ENCODE peak calls at places on chromosomes 7 and 10, in seven cellular contexts. A, C, X, T, F, D and N are unnamed samples.

GRCh38 chr7:88090671-88091070 is 129.2 kb downstream of the SRI start:
- DNase-seq in A (no peak), C (no peak), X (no peak), T (no peak), F (no peak), D (no peak), N (no peak)

GRCh38 chr10:19719320-19719719 is 96.9 kb upstream of the PLXDC2 start:
- DNase-seq in A (peak; percentile 10), C (no peak), X (no peak), T (no peak), F (no peak), D (no peak), N (no peak)

GRCh38 chr7:51290702-51291290 is 25.8 kb downstream of the COBL start:
- DNase-seq in A (no peak), C (no peak), X (no peak), T (no peak), F (no peak), D (no peak), N (no peak)

GRCh38 chr7:96179863-96180262 is 142.0 kb downstream of the SLC25A13 start:
- DNase-seq in A (no peak), C (no peak), X (no peak), T (no peak), F (no peak), D (no peak), N (no peak)

GRCh38 chr10:89062861-89063260 is 72.3 kb downstream of the FAS start:
- DNase-seq in A (no peak), C (no peak), X (no peak), T (no peak), F (no peak), D (no peak), N (no peak)

GRCh38 chr7:40133561-40134427 is 628 bp downstream of the MPLKIP start:
- DNase-seq in A (no peak), C (no peak), X (no peak), T (no peak), F (peak; percentile 57), D (no peak), N (no peak)

GRCh38 chr7:99221866-99222265 is 14.0 kb upstream of the KPNA7 start:
- DNase-seq in A (no peak), C (no peak), X (no peak), T (no peak), F (no peak), D (no peak), N (no peak)

GRCh38 chr7:146937836-146938235 is 821.2 kb downstream of the CNTNAP2 start:
- DNase-seq in A (no peak), C (no peak), X (no peak), T (no peak), F (no peak), D (no peak), N (no peak)

GRCh38 chr7:100880645-100881044 is 5.7 kb downstream of the SRRT start:
- DNase-seq in A (no peak), C (no peak), X (no peak), T (no peak), F (no peak), D (no peak), N (no peak)

GRCh38 chr10:44216073-44216472 is 168.8 kb downstream of the CXCL12 start:
- DNase-seq in A (no peak), C (no peak), X (no peak), T (no peak), F (no peak), D (no peak), N (no peak)

GRCh38 chr7:33854178-33854577 is 51.2 kb upstream of the BMPER start:
- DNase-seq in A (no peak), C (no peak), X (no peak), T (no peak), F (no peak), D (no peak), N (no peak)

GRCh38 chr10:59098387-59098786 is 78.1 kb upstream of the PHYHIPL start:
- DNase-seq in A (no peak), C (no peak), X (no peak), T (no peak), F (no peak), D (no peak), N (no peak)